ENCODE peak calls at places on chromosomes 6 and 20, in nine cellular contexts. B is heart left ventricle; F is CD8-positive, alpha-beta T cell; O is HepG2; W is heart right ventricle; L is lower lobe of right lung; H is pancreas; A is PC-3; Z is IMR-90. T is an unnamed sample.

GRCh38 chr6:53258774-53259155 is 90.0 kb downstream of the ELOVL5 start:
- ATAC-seq in B (no peak), F (no peak), O (no peak), W (no peak), L (no peak), H (no peak), A (no peak), Z (no peak), T (no peak)

GRCh38 chr6:149139782-149140136 is 177.8 kb upstream of the TAB2 start:
- ATAC-seq in B (no peak), F (no peak), O (no peak), W (no peak), L (no peak), H (no peak), A (no peak), Z (no peak), T (no peak)

GRCh38 chr6:34555328-34555727 is 801 bp downstream of the SPDEF start:
- ATAC-seq in B (no peak), F (no peak), O (no peak), W (no peak), L (peak; percentile 4), H (no peak), A (peak; percentile 7), Z (no peak), T (no peak)

GRCh38 chr6:113433506-113433991 is 423.6 kb upstream of the MARCKS start:
- ATAC-seq in B (no peak), F (no peak), O (peak; percentile 82), W (no peak), L (peak; percentile 93), H (peak; percentile 90), A (no peak), Z (peak; percentile 75), T (peak; percentile 90)

GRCh38 chr20:50521709-50522674 is 11.8 kb downstream of the PTPN1 start:
- ATAC-seq in B (no peak), F (no peak), O (no peak), W (no peak), L (no peak), H (no peak), A (peak; percentile 78), Z (peak; percentile 38), T (no peak)

GRCh38 chr6:82015043-82015442 is 232.5 kb downstream of the IBTK start:
- ATAC-seq in B (no peak), F (no peak), O (no peak), W (no peak), L (peak; percentile 55), H (no peak), A (peak; percentile 80), Z (no peak), T (no peak)

GRCh38 chr6:45595010-45595851 is 217.5 kb upstream of the SUPT3H start:
- ATAC-seq in B (peak; percentile 87), F (no peak), O (no peak), W (peak; percentile 75), L (no peak), H (no peak), A (no peak), Z (no peak), T (no peak)

GRCh38 chr6:35468980-35469710 is 944 bp downstream of the RPL10A start:
- ATAC-seq in B (no peak), F (peak; percentile 8), O (peak; percentile 5), W (peak; percentile 28), L (peak; percentile 43), H (peak; percentile 30), A (no peak), Z (peak; percentile 1), T (peak; percentile 10)

GRCh38 chr6:159943101-159943632 is 25.7 kb upstream of the IGF2R start:
- ATAC-seq in B (peak; percentile 44), F (no peak), O (peak; percentile 43), W (peak; percentile 36), L (peak; percentile 51), H (no peak), A (no peak), Z (peak; percentile 65), T (peak; percentile 61)

GRCh38 chr6:16488813-16489212 is 250.4 kb downstream of the GMPR start:
- ATAC-seq in B (no peak), F (no peak), O (no peak), W (no peak), L (no peak), H (no peak), A (no peak), Z (no peak), T (no peak)

GRCh38 chr6:133173276-133173675 is 67.9 kb upstream of the EYA4 start:
- ATAC-seq in B (no peak), F (no peak), O (no peak), W (peak; percentile 19), L (no peak), H (no peak), A (no peak), Z (no peak), T (no peak)

GRCh38 chr20:37449276-37449675 is 71.8 kb upstream of the NNAT start:
- ATAC-seq in B (no peak), F (no peak), O (no peak), W (no peak), L (no peak), H (no peak), A (no peak), Z (no peak), T (no peak)

GRCh38 chr6:27837636-27838512 is 74.3 kb downstream of the OR2B2 start:
- ATAC-seq in B (peak; percentile 95), F (peak; percentile 70), O (peak; percentile 87), W (peak; percentile 96), L (peak; percentile 95), H (peak; percentile 89), A (peak; percentile 68), Z (peak; percentile 86), T (peak; percentile 95)

GRCh38 chr6:16473184-16473907 is 235.0 kb downstream of the GMPR start:
- ATAC-seq in B (no peak), F (no peak), O (no peak), W (no peak), L (no peak), H (no peak), A (no peak), Z (no peak), T (no peak)

GRCh38 chr6:54617730-54618129 is 228.8 kb upstream of the FAM83B start:
- ATAC-seq in B (no peak), F (no peak), O (no peak), W (no peak), L (no peak), H (peak; percentile 35), A (peak; percentile 87), Z (peak; percentile 96), T (no peak)

GRCh38 chr6:72864236-72864635 is 242.4 kb downstream of the KCNQ5 start:
- ATAC-seq in B (no peak), F (no peak), O (no peak), W (no peak), L (peak; percentile 38), H (peak; percentile 56), A (no peak), Z (no peak), T (no peak)

GRCh38 chr20:46423342-46423741 is 16.9 kb upstream of the ELMO2 start:
- ATAC-seq in B (no peak), F (no peak), O (peak; percentile 75), W (no peak), L (no peak), H (no peak), A (no peak), Z (no peak), T (no peak)

GRCh38 chr20:46419882-46420281 is 13.5 kb upstream of the ELMO2 start:
- ATAC-seq in B (no peak), F (no peak), O (no peak), W (no peak), L (no peak), H (no peak), A (no peak), Z (no peak), T (no peak)

GRCh38 chr20:46427384-46427783 is 21.0 kb upstream of the ELMO2 start:
- ATAC-seq in B (no peak), F (no peak), O (no peak), W (no peak), L (no peak), H (no peak), A (no peak), Z (no peak), T (no peak)

GRCh38 chr20:46423882-46424482 is 17.6 kb upstream of the ELMO2 start:
- ATAC-seq in B (no peak), F (no peak), O (no peak), W (no peak), L (no peak), H (no peak), A (no peak), Z (no peak), T (no peak)
- TF ChIP-seq CTCF in B (no peak), F (no peak), O (no peak), W (no peak), L (no peak), H (no peak), A (no peak), Z (no peak), T (no peak)

GRCh38 chr6:22147469-22147815 is 149.4 kb downstream of the PRL start:
- ATAC-seq in B (no peak), F (no peak), O (no peak), W (peak; percentile 26), L (no peak), H (no peak), A (no peak), Z (peak; percentile 39), T (no peak)

GRCh38 chr6:22145823-22146379 is 150.9 kb downstream of the PRL start:
- ATAC-seq in B (no peak), F (peak; percentile 11), O (no peak), W (peak; percentile 41), L (no peak), H (no peak), A (no peak), Z (peak; percentile 12), T (no peak)

GRCh38 chr6:22142931-22143330 is 153.9 kb downstream of the PRL start:
- ATAC-seq in B (no peak), F (no peak), O (no peak), W (no peak), L (no peak), H (no peak), A (no peak), Z (no peak), T (no peak)

GRCh38 chr6:22146581-22147468 is 150.0 kb downstream of the PRL start:
- ATAC-seq in B (no peak), F (peak; percentile 41), O (no peak), W (peak; percentile 6), L (no peak), H (no peak), A (no peak), Z (no peak), T (no peak)

GRCh38 chr6:22145294-22145693 is 151.5 kb downstream of the PRL start:
- ATAC-seq in B (no peak), F (no peak), O (no peak), W (no peak), L (no peak), H (no peak), A (no peak), Z (no peak), T (no peak)
- H3K27ac ChIP-seq in B (no peak overlapping the region), F (no peak overlapping the region), O (no peak overlapping the region), W (no peak overlapping the region), L (no peak overlapping the region), H (no peak overlapping the region), A (no peak overlapping the region), Z (no peak overlapping the region), T (no peak overlapping the region)

GRCh38 chr20:20003088-20003954 is 13.8 kb upstream of the NAA20 start:
- ATAC-seq in B (peak; percentile 52), F (peak; percentile 74), O (no peak), W (peak; percentile 83), L (peak; percentile 60), H (peak; percentile 56), A (no peak), Z (peak; percentile 7), T (peak; percentile 66)
- H3K4me3 ChIP-seq in B (peak overlapping the region; percentile 11), F (peak overlapping the region; percentile 12), O (peak overlapping the region; percentile 53), W (peak overlapping the region; percentile 42), L (peak overlapping the region; percentile 28), H (no peak overlapping the region), A (no peak overlapping the region), Z (no peak overlapping the region), T (peak overlapping the region; percentile 30)

GRCh38 chr6:75349262-75349984 is 64.8 kb upstream of the TMEM30A start:
- ATAC-seq in B (peak; percentile 32), F (no peak), O (peak; percentile 87), W (peak; percentile 73), L (peak; percentile 83), H (peak; percentile 95), A (no peak), Z (peak; percentile 59), T (peak; percentile 34)
- TF ChIP-seq CTCF in B (no peak), F (no peak), O (no peak), W (no peak), L (peak; percentile 24), H (no peak), A (no peak), Z (no peak), T (peak; percentile 23)